ENCODE peak calls at places on chromosomes 2 and 18, in eight cellular contexts. One of them, this sample, is unnamed.

GRCh38 chr2:127681976-127682857 is 6.9 kb upstream of the LIMS2 start:
- DNase-seq in HepG2: no peak
- DNase-seq in fibroblast of lung: no peak
- DNase-seq in left ventricle myocardium inferior: no peak
- DNase-seq in mesothelial cell of epicardium: no peak
- DNase-seq in osteocyte: no peak
- DNase-seq in heart left ventricle: no peak
- DNase-seq in GM13976: no peak
- DNase-seq in this sample: no peak

GRCh38 chr2:138724765-138725459 is 55.3 kb downstream of the NXPH2 start:
- DNase-seq in osteocyte: no peak
- DNase-seq in mesothelial cell of epicardium: no peak
- DNase-seq in fibroblast of lung: no peak
- DNase-seq in HepG2: peak
- DNase-seq in left ventricle myocardium inferior: no peak
- DNase-seq in heart left ventricle: no peak
- DNase-seq in GM13976: no peak
- DNase-seq in this sample: no peak

GRCh38 chr2:24844023-24844685 is 50.9 kb downstream of the CENPO start:
- DNase-seq in mesothelial cell of epicardium: no peak
- DNase-seq in HepG2: no peak
- DNase-seq in GM13976: no peak
- DNase-seq in left ventricle myocardium inferior: peak
- DNase-seq in osteocyte: no peak
- DNase-seq in fibroblast of lung: no peak
- DNase-seq in heart left ventricle: no peak
- DNase-seq in this sample: no peak

GRCh38 chr2:98253461-98254073 is 92.7 kb upstream of the CNGA3 start:
- DNase-seq in left ventricle myocardium inferior: no peak
- DNase-seq in GM13976: no peak
- DNase-seq in mesothelial cell of epicardium: no peak
- DNase-seq in osteocyte: no peak
- DNase-seq in heart left ventricle: no peak
- DNase-seq in HepG2: no peak
- DNase-seq in fibroblast of lung: no peak
- DNase-seq in this sample: no peak

GRCh38 chr2:216404010-216404618 is 8.2 kb upstream of the SMARCAL1 start:
- DNase-seq in HepG2: peak
- DNase-seq in GM13976: peak
- DNase-seq in left ventricle myocardium inferior: no peak
- DNase-seq in osteocyte: no peak
- DNase-seq in fibroblast of lung: peak
- DNase-seq in heart left ventricle: peak
- DNase-seq in mesothelial cell of epicardium: no peak
- DNase-seq in this sample: no peak

GRCh38 chr18:74724186-74724585 is 126.5 kb downstream of the ZNF407 start:
- DNase-seq in HepG2: no peak
- DNase-seq in GM13976: no peak
- DNase-seq in mesothelial cell of epicardium: no peak
- DNase-seq in left ventricle myocardium inferior: no peak
- DNase-seq in fibroblast of lung: peak
- DNase-seq in osteocyte: no peak
- DNase-seq in heart left ventricle: no peak
- DNase-seq in this sample: no peak

GRCh38 chr2:29367986-29368677 is 252.9 kb downstream of the CLIP4 start:
- DNase-seq in mesothelial cell of epicardium: no peak
- DNase-seq in osteocyte: no peak
- DNase-seq in left ventricle myocardium inferior: no peak
- DNase-seq in heart left ventricle: no peak
- DNase-seq in HepG2: no peak
- DNase-seq in GM13976: no peak
- DNase-seq in fibroblast of lung: no peak
- DNase-seq in this sample: no peak

GRCh38 chr2:26483501-26483900 is 5.6 kb upstream of the OTOF start:
- DNase-seq in heart left ventricle: no peak
- DNase-seq in GM13976: no peak
- DNase-seq in osteocyte: no peak
- DNase-seq in HepG2: no peak
- DNase-seq in left ventricle myocardium inferior: no peak
- DNase-seq in fibroblast of lung: no peak
- DNase-seq in mesothelial cell of epicardium: no peak
- DNase-seq in this sample: no peak

GRCh38 chr2:11340717-11341116 is 3.7 kb downstream of the ROCK2 start:
- DNase-seq in GM13976: no peak
- DNase-seq in fibroblast of lung: no peak
- DNase-seq in osteocyte: no peak
- DNase-seq in mesothelial cell of epicardium: no peak
- DNase-seq in left ventricle myocardium inferior: no peak
- DNase-seq in heart left ventricle: no peak
- DNase-seq in HepG2: no peak
- DNase-seq in this sample: no peak

GRCh38 chr2:231716641-231717280 is 8.4 kb downstream of the PTMA start:
- DNase-seq in heart left ventricle: no peak
- DNase-seq in osteocyte: no peak
- DNase-seq in mesothelial cell of epicardium: no peak
- DNase-seq in fibroblast of lung: no peak
- DNase-seq in GM13976: no peak
- DNase-seq in left ventricle myocardium inferior: no peak
- DNase-seq in HepG2: peak
- DNase-seq in this sample: no peak

GRCh38 chr2:120395686-120396518 is 50.0 kb downstream of the INHBB start:
- DNase-seq in fibroblast of lung: no peak
- DNase-seq in left ventricle myocardium inferior: no peak
- DNase-seq in GM13976: no peak
- DNase-seq in mesothelial cell of epicardium: peak
- DNase-seq in osteocyte: no peak
- DNase-seq in heart left ventricle: no peak
- DNase-seq in HepG2: peak
- DNase-seq in this sample: peak

GRCh38 chr2:134919360-134920210 is 963 bp downstream of the CCNT2 start:
- DNase-seq in mesothelial cell of epicardium: no peak
- DNase-seq in heart left ventricle: peak
- DNase-seq in left ventricle myocardium inferior: peak
- DNase-seq in GM13976: peak
- DNase-seq in HepG2: no peak
- DNase-seq in osteocyte: no peak
- DNase-seq in fibroblast of lung: peak
- DNase-seq in this sample: no peak

GRCh38 chr2:224579411-224579810 is 5.8 kb downstream of the CUL3 start:
- DNase-seq in GM13976: no peak
- DNase-seq in HepG2: no peak
- DNase-seq in osteocyte: no peak
- DNase-seq in heart left ventricle: no peak
- DNase-seq in fibroblast of lung: peak
- DNase-seq in left ventricle myocardium inferior: no peak
- DNase-seq in mesothelial cell of epicardium: no peak
- DNase-seq in this sample: no peak

GRCh38 chr2:8685697-8686358 is 4.0 kb downstream of the ID2 start:
- DNase-seq in osteocyte: peak
- DNase-seq in mesothelial cell of epicardium: peak
- DNase-seq in HepG2: peak
- DNase-seq in heart left ventricle: peak
- DNase-seq in GM13976: peak
- DNase-seq in fibroblast of lung: peak
- DNase-seq in left ventricle myocardium inferior: peak
- DNase-seq in this sample: peak

GRCh38 chr2:102159295-102159694 is 16.7 kb downstream of the IL1R1 start:
- DNase-seq in mesothelial cell of epicardium: no peak
- DNase-seq in HepG2: peak
- DNase-seq in left ventricle myocardium inferior: no peak
- DNase-seq in osteocyte: no peak
- DNase-seq in fibroblast of lung: no peak
- DNase-seq in heart left ventricle: no peak
- DNase-seq in GM13976: no peak
- DNase-seq in this sample: no peak
- TF ChIP-seq CTCF in mesothelial cell of epicardium: no peak
- TF ChIP-seq CTCF in HepG2: no peak
- TF ChIP-seq CTCF in left ventricle myocardium inferior: no peak
- TF ChIP-seq CTCF in osteocyte: peak
- TF ChIP-seq CTCF in fibroblast of lung: no peak
- TF ChIP-seq CTCF in heart left ventricle: no peak
- TF ChIP-seq CTCF in GM13976: no peak
- TF ChIP-seq CTCF in this sample: no peak

GRCh38 chr2:39119732-39120520 is 925 bp downstream of the SOS1 start:
- DNase-seq in osteocyte: peak
- DNase-seq in left ventricle myocardium inferior: peak
- DNase-seq in fibroblast of lung: peak
- DNase-seq in HepG2: peak
- DNase-seq in GM13976: peak
- DNase-seq in heart left ventricle: peak
- DNase-seq in mesothelial cell of epicardium: peak
- DNase-seq in this sample: peak
- TF ChIP-seq CTCF in osteocyte: peak
- TF ChIP-seq CTCF in left ventricle myocardium inferior: peak
- TF ChIP-seq CTCF in fibroblast of lung: no peak
- TF ChIP-seq CTCF in HepG2: peak
- TF ChIP-seq CTCF in GM13976: peak
- TF ChIP-seq CTCF in heart left ventricle: peak
- TF ChIP-seq CTCF in mesothelial cell of epicardium: no peak
- TF ChIP-seq CTCF in this sample: peak

GRCh38 chr2:16200791-16201190 is 260.4 kb downstream of the MYCN start:
- DNase-seq in mesothelial cell of epicardium: no peak
- DNase-seq in heart left ventricle: no peak
- DNase-seq in HepG2: no peak
- DNase-seq in GM13976: no peak
- DNase-seq in osteocyte: no peak
- DNase-seq in fibroblast of lung: no peak
- DNase-seq in left ventricle myocardium inferior: no peak
- DNase-seq in this sample: no peak

GRCh38 chr2:16203691-16204090 is 263.3 kb downstream of the MYCN start:
- DNase-seq in mesothelial cell of epicardium: no peak
- DNase-seq in HepG2: no peak
- DNase-seq in osteocyte: no peak
- DNase-seq in left ventricle myocardium inferior: no peak
- DNase-seq in fibroblast of lung: no peak
- DNase-seq in GM13976: no peak
- DNase-seq in heart left ventricle: no peak
- DNase-seq in this sample: no peak

GRCh38 chr2:16202643-16203020 is 262.3 kb downstream of the MYCN start:
- DNase-seq in heart left ventricle: no peak
- DNase-seq in GM13976: no peak
- DNase-seq in left ventricle myocardium inferior: no peak
- DNase-seq in HepG2: no peak
- DNase-seq in fibroblast of lung: no peak
- DNase-seq in osteocyte: no peak
- DNase-seq in mesothelial cell of epicardium: no peak
- DNase-seq in this sample: no peak

GRCh38 chr2:16203069-16203468 is 262.7 kb downstream of the MYCN start:
- DNase-seq in GM13976: no peak
- DNase-seq in left ventricle myocardium inferior: no peak
- DNase-seq in osteocyte: no peak
- DNase-seq in fibroblast of lung: no peak
- DNase-seq in heart left ventricle: no peak
- DNase-seq in mesothelial cell of epicardium: no peak
- DNase-seq in HepG2: no peak
- DNase-seq in this sample: no peak

DNA sequence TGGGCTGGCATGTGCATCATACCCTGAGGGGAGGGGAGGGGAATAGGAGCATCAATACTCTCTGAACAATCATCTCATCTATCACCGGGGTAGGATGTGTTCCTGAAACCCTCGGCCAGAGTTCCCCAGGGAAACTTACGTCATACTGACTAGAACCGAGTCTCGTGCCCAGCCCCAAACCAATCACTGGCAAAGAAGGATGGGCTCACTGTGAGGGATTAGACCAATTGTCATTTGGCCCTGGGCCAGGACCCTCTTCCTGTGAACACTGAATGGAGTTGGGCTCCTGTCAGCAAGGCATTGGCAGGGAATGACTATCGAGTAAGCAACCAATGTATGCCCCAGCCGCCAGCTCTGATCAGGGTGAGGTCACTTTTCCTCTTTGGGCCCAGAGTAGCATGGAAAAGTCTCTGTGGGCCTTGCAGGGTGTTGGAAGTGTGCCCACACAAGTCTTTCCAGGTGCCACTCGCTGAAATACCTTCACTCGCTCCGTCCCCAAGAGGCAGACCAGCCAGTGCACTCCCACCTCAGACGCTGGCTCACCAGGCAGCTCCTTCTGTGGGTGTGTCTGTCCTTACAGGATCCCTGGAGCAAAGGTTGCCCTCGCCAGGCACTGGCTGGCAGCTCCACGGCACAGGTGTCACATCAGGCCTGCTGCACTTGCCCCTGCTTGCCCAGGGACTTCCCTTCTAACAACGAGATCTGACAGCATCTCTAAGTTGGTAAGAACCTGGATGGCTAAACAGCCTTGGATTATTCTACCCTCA is 261.7 kb downstream of the MYCN start:
- DNase-seq in osteocyte: no peak
- DNase-seq in HepG2: no peak
- DNase-seq in left ventricle myocardium inferior: no peak
- DNase-seq in mesothelial cell of epicardium: no peak
- DNase-seq in fibroblast of lung: no peak
- DNase-seq in heart left ventricle: no peak
- DNase-seq in GM13976: no peak
- DNase-seq in this sample: no peak
- TF ChIP-seq CTCF in osteocyte: no peak
- TF ChIP-seq CTCF in HepG2: no peak
- TF ChIP-seq CTCF in left ventricle myocardium inferior: no peak
- TF ChIP-seq CTCF in mesothelial cell of epicardium: no peak
- TF ChIP-seq CTCF in fibroblast of lung: no peak
- TF ChIP-seq CTCF in heart left ventricle: no peak
- TF ChIP-seq CTCF in GM13976: no peak
- TF ChIP-seq CTCF in this sample: no peak

GRCh38 chr2:194455358-194455757 is 1201.7 kb upstream of the SLC39A10 start:
- DNase-seq in GM13976: no peak
- DNase-seq in mesothelial cell of epicardium: no peak
- DNase-seq in HepG2: no peak
- DNase-seq in fibroblast of lung: no peak
- DNase-seq in left ventricle myocardium inferior: no peak
- DNase-seq in osteocyte: no peak
- DNase-seq in heart left ventricle: no peak
- DNase-seq in this sample: no peak
- TF ChIP-seq CTCF in GM13976: no peak
- TF ChIP-seq CTCF in mesothelial cell of epicardium: no peak
- TF ChIP-seq CTCF in HepG2: no peak
- TF ChIP-seq CTCF in fibroblast of lung: no peak
- TF ChIP-seq CTCF in left ventricle myocardium inferior: no peak
- TF ChIP-seq CTCF in osteocyte: no peak
- TF ChIP-seq CTCF in heart left ventricle: no peak
- TF ChIP-seq CTCF in this sample: no peak

This sample was measured in type B pancreatic cell.